ENCODE peak calls at places on chromosome 1, in four cellular contexts. One of them, this sample, is unnamed.

GRCh38 chr1:233079586-233079985 is 129.2 kb downstream of the NTPCR start:
- DNase-seq in GM12878: no peak
- DNase-seq in SK-N-SH: no peak
- DNase-seq in K562: no peak
- DNase-seq in this sample: no peak

GRCh38 chr1:89360716-89361115 is 3.1 kb upstream of the GBP6 start:
- DNase-seq in GM12878: no peak
- DNase-seq in SK-N-SH: no peak
- DNase-seq in K562: no peak
- DNase-seq in this sample: no peak

GRCh38 chr1:225694151-225694603 is 41.3 kb upstream of the ENAH start:
- DNase-seq in GM12878: no peak
- DNase-seq in K562: no peak
- DNase-seq in SK-N-SH: peak
- DNase-seq in this sample: no peak

GRCh38 chr1:12204140-12204539 is 25.7 kb upstream of the VPS13D start:
- DNase-seq in SK-N-SH: no peak
- DNase-seq in K562: no peak
- DNase-seq in GM12878: no peak
- DNase-seq in this sample: no peak

GRCh38 chr1:214476958-214477870 is 74.2 kb downstream of the PTPN14 start:
- DNase-seq in SK-N-SH: no peak
- DNase-seq in K562: no peak
- DNase-seq in GM12878: no peak
- DNase-seq in this sample: no peak

GRCh38 chr1:121444096-121444495 is 259.3 kb downstream of the SRGAP2C start:
- DNase-seq in K562: no peak
- DNase-seq in GM12878: no peak
- DNase-seq in SK-N-SH: no peak
- DNase-seq in this sample: no peak

GRCh38 chr1:19511117-19511516 is 25.8 kb upstream of the CAPZB start:
- DNase-seq in SK-N-SH: no peak
- DNase-seq in K562: no peak
- DNase-seq in GM12878: no peak
- DNase-seq in this sample: no peak

GRCh38 chr1:56404561-56405030 is 174.8 kb downstream of the PLPP3 start:
- DNase-seq in GM12878: no peak
- DNase-seq in SK-N-SH: no peak
- DNase-seq in K562: no peak
- DNase-seq in this sample: no peak

GRCh38 chr1:231421616-231421970 is 494 bp downstream of the EGLN1 start:
- DNase-seq in K562: no peak
- DNase-seq in SK-N-SH: no peak
- DNase-seq in GM12878: no peak
- DNase-seq in this sample: peak

GRCh38 chr1:182833271-182833670 is 5.9 kb upstream of the DHX9 start:
- DNase-seq in SK-N-SH: no peak
- DNase-seq in K562: no peak
- DNase-seq in GM12878: no peak
- DNase-seq in this sample: no peak
- TF ChIP-seq NRF1 in SK-N-SH: no peak
- TF ChIP-seq NRF1 in K562: no peak
- TF ChIP-seq NRF1 in GM12878: no peak
- TF ChIP-seq NRF1 in this sample: no peak

DNA sequence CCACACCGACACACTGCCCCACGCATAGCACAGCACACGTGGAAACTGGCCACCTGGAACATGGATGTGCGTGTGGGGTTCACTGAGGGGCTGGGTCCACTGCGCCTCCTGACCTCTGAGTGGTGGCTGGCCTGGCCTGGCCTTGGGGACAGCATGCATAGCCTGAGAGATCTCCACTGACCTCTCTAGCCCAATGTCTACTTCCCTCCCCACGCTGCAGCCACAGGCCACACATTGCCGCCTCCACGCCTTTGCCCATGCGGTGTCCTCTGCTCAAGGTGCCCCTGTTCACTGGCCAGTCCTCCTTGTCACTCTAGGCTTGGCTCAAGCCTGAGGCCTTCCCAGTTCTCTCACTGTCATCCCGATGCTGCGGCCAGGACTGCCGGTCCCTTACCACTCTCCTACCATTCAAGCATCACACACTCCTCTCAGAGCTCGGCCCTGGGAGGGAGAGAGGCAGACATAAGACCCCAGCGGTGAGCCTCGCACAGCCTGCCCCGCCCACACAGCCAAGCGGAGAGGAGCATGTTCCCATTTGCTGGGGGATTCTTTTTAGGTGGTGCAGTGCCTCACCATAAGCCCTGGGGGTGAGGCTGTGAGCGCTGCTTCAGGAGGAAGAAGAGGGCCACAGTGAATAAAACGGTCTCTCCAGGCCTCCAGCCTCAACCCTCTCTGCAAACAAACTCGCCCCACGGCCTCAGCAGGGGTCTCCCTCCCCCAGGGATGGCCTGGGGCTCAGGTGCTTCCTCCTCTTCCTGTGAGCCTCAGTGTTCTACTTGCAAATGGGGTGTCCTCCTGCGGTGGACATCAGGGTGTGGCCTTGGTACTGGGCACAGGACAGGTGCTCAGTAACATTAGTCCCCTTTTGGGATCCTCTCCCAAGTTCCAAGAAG is 80.8 kb downstream of the DMRTB1 start:
- DNase-seq in SK-N-SH: no peak
- DNase-seq in K562: no peak
- DNase-seq in GM12878: no peak
- DNase-seq in this sample: no peak
- TF ChIP-seq NRF1 in SK-N-SH: no peak
- TF ChIP-seq NRF1 in K562: no peak
- TF ChIP-seq NRF1 in GM12878: no peak
- TF ChIP-seq NRF1 in this sample: no peak

DNA sequence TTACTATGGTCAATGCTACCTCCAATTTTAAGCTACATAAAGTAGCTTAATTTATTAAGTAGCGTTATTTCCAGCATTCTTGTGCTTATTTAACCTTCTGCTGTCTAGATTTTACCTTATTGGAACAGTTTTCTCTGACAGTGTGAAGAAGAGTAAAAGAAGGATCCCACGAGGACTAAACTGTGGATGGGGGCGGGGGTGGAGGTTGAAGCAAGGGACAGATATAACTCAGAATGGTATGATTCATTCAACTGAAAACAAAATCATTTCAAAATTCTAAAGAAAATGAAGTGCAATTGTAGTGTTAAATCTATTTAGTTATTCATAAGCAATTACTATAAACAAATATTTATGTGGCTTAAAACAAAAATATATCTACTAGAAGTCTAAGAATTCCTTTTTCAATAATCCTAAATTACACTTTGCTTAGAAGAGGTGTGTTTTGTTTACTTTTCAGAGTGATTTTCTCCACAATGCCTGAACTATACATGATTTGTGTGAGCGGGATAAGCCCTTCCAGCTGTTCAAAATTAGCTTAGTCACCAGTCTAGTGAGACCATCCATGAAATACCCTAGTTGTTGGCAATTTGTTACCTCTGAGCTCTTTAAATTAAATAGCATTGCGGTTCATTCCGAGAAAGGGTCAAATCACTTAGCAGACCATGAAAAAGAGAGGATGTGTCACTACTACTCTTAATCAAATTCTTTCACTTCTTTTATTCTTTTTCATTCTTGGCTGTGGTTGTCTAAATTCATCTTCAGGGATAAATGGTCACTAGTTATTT is 11.6 kb upstream of the VAV3 start:
- DNase-seq in K562: no peak
- DNase-seq in SK-N-SH: no peak
- DNase-seq in GM12878: no peak
- DNase-seq in this sample: no peak
- TF ChIP-seq NRF1 in K562: no peak
- TF ChIP-seq NRF1 in SK-N-SH: no peak
- TF ChIP-seq NRF1 in GM12878: no peak
- TF ChIP-seq NRF1 in this sample: no peak

GRCh38 chr1:25565188-25565591 is 21.8 kb downstream of the LDLRAP1 start:
- DNase-seq in K562: no peak
- DNase-seq in SK-N-SH: no peak
- DNase-seq in GM12878: no peak
- DNase-seq in this sample: no peak
- TF ChIP-seq NRF1 in K562: no peak
- TF ChIP-seq NRF1 in SK-N-SH: no peak
- TF ChIP-seq NRF1 in GM12878: no peak
- TF ChIP-seq NRF1 in this sample: no peak

DNA sequence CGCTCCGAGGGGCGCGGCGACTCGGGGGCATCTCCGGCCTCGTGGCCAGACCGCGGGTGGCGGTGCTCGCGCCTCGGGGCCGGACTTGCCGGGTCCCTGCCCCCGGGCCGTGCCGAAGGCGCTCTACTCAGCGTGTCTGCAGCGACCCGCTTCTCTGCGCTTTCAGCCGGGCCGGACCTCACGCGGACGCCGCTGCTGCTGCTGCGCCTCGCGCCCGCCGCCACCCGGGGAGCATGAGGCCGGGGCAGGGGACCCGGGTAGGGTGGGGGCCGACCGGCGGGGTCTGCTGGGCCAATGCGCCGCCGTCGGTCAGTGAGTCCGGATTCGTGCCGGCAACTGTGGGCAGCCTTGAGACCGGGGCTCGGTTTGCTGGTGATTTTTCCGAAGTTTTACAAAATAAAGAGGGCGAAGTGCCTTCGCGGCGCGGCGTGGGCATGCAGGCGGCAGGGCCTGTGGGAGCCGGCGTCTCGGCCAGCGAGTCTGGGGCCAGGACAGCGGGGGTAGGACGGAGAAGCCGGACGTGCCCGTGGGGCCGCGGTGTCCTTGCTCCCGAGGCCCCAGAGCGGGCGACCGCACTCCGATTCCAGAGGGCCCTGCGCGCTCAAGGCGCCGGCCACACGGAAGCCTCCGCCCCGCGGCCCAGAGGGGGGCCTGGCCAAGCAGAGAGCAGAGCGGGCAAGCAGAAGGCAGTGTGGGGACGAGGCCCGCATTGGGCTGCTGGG is 749 bp downstream of the FAM163A start:
- DNase-seq in K562: no peak
- DNase-seq in GM12878: no peak
- DNase-seq in SK-N-SH: peak
- DNase-seq in this sample: peak
- TF ChIP-seq NRF1 in K562: no peak
- TF ChIP-seq NRF1 in GM12878: no peak
- TF ChIP-seq NRF1 in SK-N-SH: no peak
- TF ChIP-seq NRF1 in this sample: no peak

DNA sequence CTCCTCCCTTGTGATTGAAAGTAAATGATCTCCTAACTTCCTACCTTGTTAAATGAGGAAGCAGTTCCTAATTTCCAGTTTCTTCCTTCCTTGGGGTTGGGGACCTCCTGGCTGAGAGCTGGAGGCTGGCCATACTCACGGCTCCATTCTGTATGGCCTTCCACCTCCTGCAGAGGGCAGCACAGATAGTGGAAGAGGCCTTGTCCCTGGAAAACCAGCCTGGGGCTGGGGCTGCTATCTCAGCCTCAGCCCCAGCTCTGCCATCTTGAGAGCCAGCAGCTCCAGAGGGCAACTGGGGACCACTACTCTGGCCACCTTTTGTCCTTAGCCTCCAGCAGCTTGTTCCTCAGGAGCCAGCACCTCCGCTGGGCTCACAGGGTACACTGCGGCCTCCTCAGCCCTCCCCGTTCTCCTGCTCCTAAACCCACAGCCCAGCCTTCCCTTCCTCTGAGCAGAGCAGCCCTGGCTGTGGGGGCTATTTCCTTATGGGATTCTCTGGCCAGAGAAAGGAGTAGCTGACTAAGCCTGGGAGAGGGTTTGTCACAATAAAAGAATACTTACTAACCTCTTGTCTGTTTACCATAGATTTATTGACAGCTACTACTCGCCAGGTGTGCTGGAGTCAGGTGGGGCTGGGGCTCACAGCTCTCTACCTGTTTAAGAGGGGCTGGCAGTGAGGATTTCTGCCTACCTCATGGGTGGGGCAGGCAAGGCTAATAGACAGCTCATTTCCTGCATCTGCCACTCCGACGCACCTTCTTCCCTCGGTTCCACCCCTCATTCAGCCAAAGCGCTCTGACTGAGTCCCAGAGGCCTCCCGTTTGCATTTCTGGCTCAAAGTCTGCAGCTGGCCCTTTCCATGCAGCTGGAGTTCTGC is 6.3 kb downstream of the TMEM234 start:
- DNase-seq in SK-N-SH: peak
- DNase-seq in GM12878: no peak
- DNase-seq in K562: peak
- DNase-seq in this sample: no peak
- TF ChIP-seq NRF1 in SK-N-SH: no peak
- TF ChIP-seq NRF1 in GM12878: no peak
- TF ChIP-seq NRF1 in K562: no peak
- TF ChIP-seq NRF1 in this sample: no peak

This sample was measured in H1.